ENCODE peak calls at places on chromosomes 13 and 19, in seven cellular contexts. X is C1 segment of cervical spinal cord; T is left lung; K is activated CD4-positive, alpha-beta T cell treated with anti-CD3 and anti-CD28 coated beads, Interleukin-2, amount 10 ng/mL, durations not matched to agents 7 days and 5 days; I is D341Med; J is T-helper 2 cell; B is body of pancreas. O is an unnamed sample.

GRCh38 chr19:18339703-18340102 is 695 bp upstream of the PGPEP1 start:
- DNase-seq in J (no peak), B (no peak), I (no peak), K (no peak), T (no peak), X (no peak), O (no peak)

GRCh38 chr13:112447761-112448603 is 71.8 kb downstream of the SPACA7 start:
- DNase-seq in T (no peak), K (no peak), J (no peak), B (no peak), I (no peak), X (no peak), O (no peak)

GRCh38 chr13:113924184-113924583 is 49.7 kb downstream of the C13orf46 start:
- DNase-seq in J (no peak), K (no peak), X (no peak), B (no peak), I (no peak), T (no peak), O (no peak)

GRCh38 chr19:49422407-49423277 is 599 bp downstream of the PTH2 start:
- DNase-seq in J (no peak), K (peak), B (peak), I (peak), X (no peak), T (no peak), O (no peak)

GRCh38 chr13:47519626-47520025 is 481.4 kb downstream of the SUCLA2 start:
- DNase-seq in X (no peak), K (no peak), J (no peak), B (no peak), I (no peak), T (no peak), O (no peak)

GRCh38 chr19:633786-634639 is 676 bp upstream of the POLRMT start:
- DNase-seq in B (no peak), I (no peak), X (no peak), J (no peak), T (no peak), K (no peak), O (no peak)

GRCh38 chr19:16260794-16261161 is 63.1 kb downstream of the AP1M1 start:
- DNase-seq in B (no peak), I (no peak), K (no peak), X (no peak), T (no peak), J (no peak), O (no peak)

GRCh38 chr13:110226051-110226562 is 80.8 kb downstream of the COL4A1 start:
- DNase-seq in J (no peak), K (no peak), I (no peak), T (no peak), X (no peak), B (no peak), O (no peak)

GRCh38 chr19:47582320-47582909 is 9.5 kb upstream of the ZNF541 start:
- DNase-seq in K (peak), J (no peak), I (no peak), T (no peak), B (no peak), X (no peak), O (no peak)

GRCh38 chr19:33257828-33258227 is 32.2 kb upstream of the SLC7A10 start:
- DNase-seq in J (no peak), X (no peak), T (no peak), B (no peak), I (no peak), K (no peak), O (no peak)

GRCh38 chr13:91817250-91817649 is 418.8 kb downstream of the GPC5 start:
- DNase-seq in X (no peak), I (peak), K (no peak), B (no peak), T (no peak), J (no peak), O (no peak)

GRCh38 chr19:34639491-34640085 is 37.4 kb downstream of the SCGB2B2 start:
- DNase-seq in B (peak), T (peak), I (peak), X (no peak), K (peak), J (no peak), O (peak)

GRCh38 chr13:93039131-93039530 is 187.5 kb upstream of the GPC6 start:
- DNase-seq in T (no peak), I (no peak), B (no peak), X (no peak), J (no peak), K (no peak), O (no peak)

GRCh38 chr19:23509686-23510450 is 114.6 kb upstream of the ZNF91 start:
- DNase-seq in X (no peak), B (no peak), J (no peak), I (no peak), K (no peak), T (no peak), O (peak)

GRCh38 chr19:23318143-23318542 is 67.9 kb upstream of the ZNF724 start:
- DNase-seq in K (no peak), I (no peak), X (no peak), B (no peak), J (no peak), T (no peak), O (peak)

GRCh38 chr19:19543640-19544039 is 5.6 kb downstream of the CILP2 start:
- DNase-seq in J (no peak), T (no peak), I (no peak), X (no peak), B (no peak), K (no peak), O (no peak)

GRCh38 chr13:18951412-18951811 is 230.2 kb downstream of the TUBA3C start:
- DNase-seq in T (no peak), J (no peak), X (no peak), I (peak), B (no peak), K (no peak), O (no peak)

GRCh38 chr19:1490020-1490310 is 185 bp downstream of the PCSK4 start:
- DNase-seq in I (no peak), J (no peak), T (no peak), B (no peak), X (no peak), K (no peak), O (no peak)

GRCh38 chr13:45472171-45472705 is 7.5 kb downstream of the COG3 start:
- DNase-seq in K (no peak), J (no peak), B (no peak), T (no peak), I (no peak), X (no peak), O (peak)

GRCh38 chr13:35219021-35219420 is 257.5 kb downstream of the MAB21L1 start:
- DNase-seq in J (no peak), I (no peak), T (no peak), B (no peak), X (no peak), K (no peak), O (no peak)

GRCh38 chr19:42246143-42246868 is 3.9 kb upstream of the GSK3A start:
- DNase-seq in I (peak), K (no peak), X (peak), T (peak), B (peak), J (no peak), O (peak)